ENCODE peak calls at places on chromosomes 16 and 17, in five cellular contexts. M is GF-D8, R is iris pigment epithelial cell, O is HT-29, T is progenitor cell of endocrine pancreas. Z is an unnamed sample.

GRCh38 chr16:83622010-83622409 is 185.8 kb upstream of the HSBP1 start:
- DNase-seq in R (no peak), T (no peak), O (no peak), M (no peak), Z (no peak)

GRCh38 chr17:61463068-61463980 is 11.1 kb downstream of the TBX4 start:
- DNase-seq in R (no peak), M (no peak), T (no peak), O (no peak), Z (no peak)

GRCh38 chr17:78231991-78232759 is 744 bp downstream of the TMEM235 start:
- DNase-seq in O (no peak), R (no peak), M (no peak), T (no peak), Z (no peak)

GRCh38 chr16:71467810-71468209 is 5.8 kb upstream of the ZNF23 start:
- DNase-seq in M (no peak), T (peak; percentile 37), R (peak; percentile 22), O (peak; percentile 41), Z (no peak)

GRCh38 chr17:75008373-75008772 is 4.1 kb upstream of the MRPL58 start:
- DNase-seq in O (no peak), T (no peak), R (no peak), M (no peak), Z (no peak)

GRCh38 chr16:67652578-67653130 is 7.4 kb downstream of the ACD start:
- DNase-seq in O (no peak), M (no peak), T (no peak), R (no peak), Z (no peak)

GRCh38 chr17:67377727-67378443 is 804 bp downstream of the PITPNC1 start:
- DNase-seq in O (peak; percentile 69), R (peak; percentile 38), T (peak; percentile 52), M (peak; percentile 16), Z (no peak)

GRCh38 chr17:38430316-38430715 is 2.1 kb downstream of the ARHGAP23 start:
- DNase-seq in T (no peak), M (no peak), R (peak; percentile 85), O (no peak), Z (no peak)

GRCh38 chr17:31803494-31804213 is 55.4 kb downstream of the COPRS start:
- DNase-seq in R (peak; percentile 43), M (no peak), O (peak; percentile 76), T (no peak), Z (no peak)

GRCh38 chr16:50296807-50297206 is 30.5 kb downstream of the ADCY7 start:
- DNase-seq in O (no peak), T (no peak), R (no peak), M (no peak), Z (no peak)

GRCh38 chr17:74776044-74776962 is at the start of gene NAT9:
- DNase-seq in T (peak; percentile 99), O (peak; percentile 97), M (peak; percentile 81), R (peak; percentile 94), Z (peak; percentile 50)

GRCh38 chr16:65684230-65684629 is 562.4 kb upstream of the CDH11 start:
- DNase-seq in O (no peak), T (no peak), R (no peak), M (no peak), Z (no peak)

GRCh38 chr16:35011-35775 is 18.2 kb downstream of the POLR3K start:
- DNase-seq in M (peak; percentile 70), R (no peak), T (no peak), O (no peak), Z (peak; percentile 30)

GRCh38 chr16:86983621-86984020 is 333.6 kb downstream of the C16orf95 start:
- DNase-seq in T (no peak), R (no peak), O (no peak), M (no peak), Z (no peak)

GRCh38 chr17:32588135-32588534 is 101.3 kb downstream of the CDK5R1 start:
- DNase-seq in T (no peak), O (no peak), R (no peak), M (no peak), Z (no peak)

GRCh38 chr16:83952587-83952939 is 477 bp upstream of the OSGIN1 start:
- DNase-seq in O (no peak), M (no peak), T (no peak), R (no peak), Z (no peak)

GRCh38 chr17:16947470-16947869 is 24.4 kb downstream of the TNFRSF13B start:
- DNase-seq in M (no peak), T (no peak), O (no peak), R (no peak), Z (no peak)

GRCh38 chr17:78976907-78977680 is 2.6 kb downstream of the LGALS3BP start:
- DNase-seq in T (no peak), R (no peak), M (no peak), O (no peak), Z (no peak)

GRCh38 chr17:2928294-2928890 is 132.2 kb downstream of the RAP1GAP2 start:
- DNase-seq in R (no peak), O (no peak), M (no peak), T (peak; percentile 44), Z (no peak)

GRCh38 chr17:185445-186138 is 4.1 kb upstream of the DOC2B start:
- DNase-seq in R (no peak), T (no peak), O (no peak), M (no peak), Z (no peak)

GRCh38 chr16:50742521-50743150 is 750 bp downstream of the CYLD start:
- DNase-seq in R (peak; percentile 31), T (peak; percentile 29), M (no peak), O (no peak), Z (no peak)

GRCh38 chr16:31194898-31195297 is 7.7 kb downstream of the PYCARD start:
- DNase-seq in T (no peak), R (no peak), O (no peak), M (no peak), Z (no peak)

GRCh38 chr17:79803997-79804855 is 7.3 kb upstream of the CBX8 start:
- DNase-seq in M (peak; percentile 62), R (no peak), O (no peak), T (no peak), Z (no peak)

GRCh38 chr17:67689534-67690177 is 28.1 kb upstream of the NOL11 start:
- DNase-seq in O (peak; percentile 95), T (peak; percentile 23), M (peak; percentile 6), R (peak; percentile 57), Z (peak; percentile 17)